ENCODE peak calls at places on chromosomes 6 and 20, in seven cellular contexts. E is GM04503; O is mesothelial cell of epicardium; D is stimulated activated CD8-positive, alpha-beta memory T cell treated with anti-CD3 and anti-CD28 coated beads, Interleukin-15, amount 100 ng/mL, for 24 hours; Y is dorsolateral prefrontal cortex; M is G401; L is ovary. V is an unnamed sample.

GRCh38 chr20:50274570-50275430 is 84.2 kb downstream of the CEBPB start:
- DNase-seq in D (no peak), E (no peak), L (no peak), M (no peak), Y (peak; percentile 74), O (no peak), V (no peak)

GRCh38 chr6:18237167-18237566 is 27.2 kb downstream of the DEK start:
- DNase-seq in O (no peak), L (no peak), M (no peak), E (no peak), Y (no peak), D (no peak), V (no peak)

GRCh38 chr6:112308476-112308875 is 38.7 kb upstream of the RFPL4B start:
- DNase-seq in M (no peak), O (no peak), E (no peak), D (no peak), Y (no peak), L (no peak), V (no peak)

GRCh38 chr6:103367212-103367611 is 1492.5 kb downstream of the HACE1 start:
- DNase-seq in D (no peak), M (no peak), L (no peak), Y (no peak), O (no peak), E (no peak), V (no peak)

GRCh38 chr20:46990811-46991567 is 96.3 kb downstream of the EYA2 start:
- DNase-seq in O (no peak), D (no peak), E (no peak), M (no peak), L (no peak), Y (no peak), V (no peak)

GRCh38 chr6:167396659-167397490 is 72.0 kb downstream of the TTLL2 start:
- DNase-seq in M (no peak), Y (no peak), L (no peak), E (no peak), O (no peak), D (no peak), V (no peak)

GRCh38 chr6:84639396-84639795 is 125.0 kb downstream of the TBX18 start:
- DNase-seq in D (no peak), E (no peak), O (no peak), Y (no peak), M (no peak), L (no peak), V (no peak)

GRCh38 chr20:33803921-33804337 is 7.2 kb upstream of the CHMP4B start:
- DNase-seq in D (no peak), L (no peak), M (no peak), Y (no peak), E (peak; percentile 53), O (no peak), V (no peak)

GRCh38 chr20:62141397-62142251 is 1.6 kb downstream of the PSMA7 start:
- DNase-seq in M (no peak), D (no peak), E (no peak), L (no peak), Y (no peak), O (no peak), V (no peak)

GRCh38 chr20:572752-573151 is 29.2 kb upstream of the CSNK2A1 start:
- DNase-seq in L (no peak), D (no peak), Y (no peak), O (no peak), M (no peak), E (no peak), V (no peak)

GRCh38 chr20:17236766-17237165 is 9.9 kb downstream of the PCSK2 start:
- DNase-seq in M (no peak), E (no peak), D (no peak), Y (no peak), L (no peak), O (no peak), V (no peak)

GRCh38 chr6:155228549-155229166 is 35.2 kb upstream of the CLDN20 start:
- DNase-seq in D (no peak), M (peak; percentile 32), L (no peak), E (peak; percentile 33), Y (no peak), O (no peak), V (no peak)

GRCh38 chr6:108321253-108321740 is 26.4 kb downstream of the AFG1L start:
- DNase-seq in M (no peak), D (no peak), L (no peak), Y (no peak), O (no peak), E (no peak), V (no peak)

GRCh38 chr6:29933955-29934354 is 8.4 kb upstream of the HLA-A start:
- DNase-seq in E (no peak), L (no peak), D (no peak), O (no peak), Y (no peak), M (no peak), V (no peak)

GRCh38 chr6:168648240-168648639 is 207.3 kb downstream of the SMOC2 start:
- DNase-seq in E (no peak), M (no peak), D (no peak), Y (no peak), O (no peak), L (no peak), V (no peak)

GRCh38 chr6:168628732-168629245 is 187.8 kb downstream of the SMOC2 start:
- DNase-seq in O (no peak), E (no peak), M (no peak), D (no peak), L (no peak), Y (no peak), V (no peak)

GRCh38 chr6:4774715-4775590 is 1.3 kb upstream of the CDYL start:
- DNase-seq in E (no peak), O (no peak), D (no peak), L (no peak), M (peak; percentile 23), Y (no peak), V (no peak)

GRCh38 chr6:5094327-5094726 is 9.2 kb downstream of the PPP1R3G start:
- DNase-seq in L (no peak), D (no peak), M (no peak), E (peak; percentile 88), Y (no peak), O (no peak), V (no peak)

GRCh38 chr6:140490086-140490485 is 1115.6 kb upstream of the CITED2 start:
- DNase-seq in D (no peak), E (no peak), M (no peak), Y (no peak), L (no peak), O (no peak), V (no peak)

GRCh38 chr20:34951252-34951651 is 4.4 kb downstream of the GSS start:
- DNase-seq in Y (no peak), L (no peak), D (no peak), O (no peak), M (no peak), E (no peak), V (no peak)

GRCh38 chr6:25671652-25672051 is 19.6 kb downstream of the SCGN start:
- DNase-seq in E (no peak), L (no peak), M (no peak), O (no peak), Y (no peak), D (no peak), V (no peak)

GRCh38 chr20:37627060-37627766 is 66.6 kb upstream of the CTNNBL1 start:
- DNase-seq in E (peak; percentile 1), D (no peak), Y (peak; percentile 37), M (no peak), L (peak; percentile 66), O (peak; percentile 59), V (peak; percentile 24)

GRCh38 chr20:53900380-53900999 is 169.9 kb downstream of the BCAS1 start:
- DNase-seq in O (no peak), Y (no peak), M (no peak), E (peak; percentile 68), L (no peak), D (no peak), V (no peak)

GRCh38 chr20:64269604-64270411 is 14.3 kb downstream of the PCMTD2 start:
- DNase-seq in E (no peak), D (no peak), M (no peak), Y (no peak), O (no peak), L (no peak), V (no peak)

GRCh38 chr6:77468939-77469338 is 5.6 kb upstream of the HTR1B start:
- DNase-seq in Y (no peak), M (no peak), O (no peak), D (no peak), E (no peak), L (no peak), V (no peak)

GRCh38 chr6:113246186-113246585 is 611.0 kb upstream of the MARCKS start:
- DNase-seq in E (no peak), M (no peak), Y (no peak), L (no peak), D (no peak), O (no peak), V (no peak)

GRCh38 chr20:48722737-48723191 is 105.0 kb downstream of the PREX1 start:
- DNase-seq in L (no peak), O (no peak), D (no peak), E (no peak), M (no peak), Y (no peak), V (no peak)

GRCh38 chr6:35972471-35972985 is 51.6 kb upstream of the SRPK1 start:
- DNase-seq in O (no peak), Y (no peak), M (peak; percentile 99), E (no peak), D (no peak), L (peak; percentile 38), V (no peak)

GRCh38 chr6:13378669-13379590 is 50.6 kb upstream of the TBC1D7 start:
- DNase-seq in O (no peak), E (no peak), D (no peak), M (no peak), Y (no peak), L (no peak), V (no peak)

GRCh38 chr20:20233041-20233514 is 134.8 kb upstream of the INSM1 start:
- DNase-seq in M (no peak), Y (no peak), L (no peak), E (no peak), O (no peak), D (no peak), V (no peak)

GRCh38 chr20:50877232-50877631 is 54.0 kb downstream of the ADNP start:
- DNase-seq in O (no peak), M (no peak), L (no peak), Y (no peak), E (no peak), D (no peak), V (no peak)

GRCh38 chr6:114446342-114446741 is 103.5 kb upstream of the HS3ST5 start:
- DNase-seq in L (no peak), D (no peak), M (no peak), Y (no peak), E (no peak), O (no peak), V (no peak)

GRCh38 chr6:332671-333070 is 40.4 kb downstream of the DUSP22 start:
- DNase-seq in Y (peak; percentile 51), D (no peak), L (no peak), O (no peak), E (no peak), M (no peak), V (no peak)

GRCh38 chr20:4817230-4817671 is 95.5 kb downstream of the PRND start:
- DNase-seq in E (peak; percentile 4), D (no peak), Y (no peak), O (no peak), M (no peak), L (no peak), V (no peak)

GRCh38 chr6:170529839-170530520 is 23.1 kb downstream of the PSMB1 start:
- DNase-seq in M (peak; percentile 86), D (peak; percentile 39), E (peak; percentile 35), Y (peak; percentile 79), L (peak; percentile 86), O (peak; percentile 48), V (no peak)

GRCh38 chr20:20271277-20271676 is 96.6 kb upstream of the INSM1 start:
- DNase-seq in Y (no peak), L (no peak), E (no peak), D (no peak), O (no peak), M (no peak), V (no peak)

V was measured in GM12891.